ENCODE peak calls at places on chromosomes 3 and 15, in nine cellular contexts. Q is nephron progenitor cell, V is NCI-H2029, X is tibial nerve, N is AG08396, I is RWPE1, D is COLO829, C is GM18507, U is left kidney. Z is an unnamed sample.

GRCh38 chr15:82699726-82700125 is 9.9 kb downstream of the AP3B2 start:
- DNase-seq in U (peak; percentile 91), D (no peak), N (no peak), C (no peak), X (no peak), V (no peak), Q (peak; percentile 76), I (no peak), Z (no peak)

GRCh38 chr15:48810414-48811324 is at the start of gene CEP152:
- DNase-seq in N (peak; percentile 93), U (peak; percentile 100), D (peak; percentile 73), I (peak; percentile 99), C (peak; percentile 86), V (peak; percentile 97), Q (peak; percentile 99), X (peak; percentile 91), Z (peak; percentile 98)

GRCh38 chr3:42801784-42802183 is 2.5 kb downstream of the HIGD1A start:
- DNase-seq in I (no peak), Q (no peak), X (no peak), D (no peak), U (no peak), N (no peak), V (no peak), C (no peak), Z (no peak)

GRCh38 chr3:57391767-57392166 is 99.3 kb upstream of the ASB14 start:
- DNase-seq in D (no peak), I (no peak), C (no peak), V (no peak), X (no peak), Q (no peak), U (no peak), N (no peak), Z (no peak)

GRCh38 chr3:100902572-100902971 is 90.6 kb downstream of the ABI3BP start:
- DNase-seq in X (no peak), N (peak; percentile 44), V (no peak), I (no peak), C (no peak), D (no peak), U (no peak), Q (no peak), Z (no peak)

GRCh38 chr3:58090351-58090750 is 82.1 kb downstream of the FLNB start:
- DNase-seq in C (no peak), U (no peak), V (no peak), D (no peak), Q (no peak), N (no peak), X (no peak), I (no peak), Z (no peak)

GRCh38 chr15:49876401-49877038 is 242.5 kb downstream of the ATP8B4 start:
- DNase-seq in C (no peak), U (no peak), X (no peak), N (no peak), V (no peak), Q (no peak), D (peak; percentile 7), I (no peak), Z (no peak)

GRCh38 chr15:87740655-87741344 is 515.7 kb downstream of the NTRK3 start:
- DNase-seq in Q (no peak), D (no peak), U (no peak), X (no peak), C (no peak), V (no peak), I (no peak), N (no peak), Z (no peak)

GRCh38 chr15:92121047-92121446 is 267.5 kb downstream of the SLCO3A1 start:
- DNase-seq in U (no peak), X (no peak), V (peak; percentile 9), Q (no peak), D (no peak), C (no peak), I (no peak), N (no peak), Z (no peak)

GRCh38 chr3:159765025-159765859 is 223.4 kb upstream of the IL12A start:
- DNase-seq in Q (peak; percentile 63), X (peak; percentile 41), D (peak; percentile 99), N (peak; percentile 91), U (peak; percentile 83), V (no peak), I (peak; percentile 93), C (no peak), Z (no peak)

GRCh38 chr15:74274485-74275038 is 38.4 kb downstream of the CCDC33 start:
- DNase-seq in C (no peak), I (no peak), Q (no peak), U (no peak), X (no peak), N (no peak), D (no peak), V (peak; percentile 11), Z (no peak)

GRCh38 chr3:13844911-13845310 is 35.0 kb downstream of the WNT7A start:
- DNase-seq in I (no peak), N (no peak), C (no peak), X (no peak), D (no peak), Q (no peak), U (no peak), V (no peak), Z (no peak)

GRCh38 chr15:49361370-49361769 is 61.7 kb upstream of the FGF7 start:
- DNase-seq in X (no peak), U (no peak), V (no peak), I (no peak), N (no peak), D (no peak), C (no peak), Q (no peak), Z (no peak)

GRCh38 chr3:190385835-190386688 is 1.9 kb upstream of the CLDN16 start:
- DNase-seq in C (no peak), D (peak; percentile 92), X (peak; percentile 24), N (peak; percentile 60), V (no peak), U (no peak), I (peak; percentile 90), Q (no peak), Z (no peak)

GRCh38 chr15:42146551-42147430 is 9.6 kb downstream of the PLA2G4F start:
- DNase-seq in X (no peak), N (no peak), Q (no peak), U (peak; percentile 66), D (no peak), V (no peak), I (no peak), C (no peak), Z (no peak)

GRCh38 chr3:47578691-47579632 is at the start of gene CSPG5:
- DNase-seq in I (no peak), C (peak; percentile 14), U (peak; percentile 59), Q (peak; percentile 73), N (peak; percentile 71), V (peak; percentile 18), D (no peak), X (no peak), Z (no peak)

GRCh38 chr3:183253364-183253960 is 409 bp downstream of the B3GNT5 start:
- DNase-seq in V (peak; percentile 41), Q (peak; percentile 56), U (peak; percentile 84), C (no peak), I (no peak), D (no peak), N (peak; percentile 54), X (peak; percentile 48), Z (no peak)

GRCh38 chr3:122984007-122984406 is 43.6 kb downstream of the SEMA5B start:
- DNase-seq in V (no peak), C (no peak), N (no peak), Q (no peak), D (no peak), X (no peak), I (no peak), U (no peak), Z (no peak)

GRCh38 chr3:100577382-100578008 is 31.9 kb upstream of the ADGRG7 start:
- DNase-seq in I (no peak), X (no peak), Q (no peak), U (no peak), D (no peak), N (no peak), V (no peak), C (no peak), Z (no peak)

GRCh38 chr3:135141092-135141491 is 346.0 kb downstream of the EPHB1 start:
- DNase-seq in N (no peak), Q (no peak), U (no peak), C (no peak), V (no peak), X (no peak), D (no peak), I (no peak), Z (no peak)

GRCh38 chr15:77417642-77418041 is 2.3 kb downstream of the PEAK1 start:
- DNase-seq in U (no peak), C (no peak), X (no peak), N (no peak), V (no peak), Q (no peak), I (no peak), D (no peak), Z (no peak)

GRCh38 chr3:127865941-127866340 is 43.6 kb upstream of the MGLL start:
- DNase-seq in X (no peak), I (peak; percentile 25), D (peak; percentile 42), N (peak; percentile 32), C (no peak), Q (no peak), U (no peak), V (no peak), Z (no peak)

GRCh38 chr15:76162050-76162425 is 102.3 kb downstream of the TMEM266 start:
- DNase-seq in C (no peak), X (no peak), D (no peak), N (no peak), U (peak; percentile 68), V (no peak), I (no peak), Q (peak; percentile 25), Z (no peak)

GRCh38 chr3:150787741-150788370 is 24.9 kb upstream of the SIAH2 start:
- DNase-seq in V (peak; percentile 60), N (peak; percentile 73), Q (peak; percentile 92), D (peak; percentile 50), I (peak; percentile 49), C (no peak), X (peak; percentile 91), U (peak; percentile 87), Z (no peak)

GRCh38 chr15:57640935-57641682 is 49.4 kb downstream of the MYZAP start:
- DNase-seq in N (peak; percentile 26), D (peak; percentile 36), Q (peak; percentile 30), C (no peak), V (no peak), I (peak; percentile 71), X (no peak), U (peak; percentile 78), Z (no peak)

GRCh38 chr3:59593380-59593779 is 543.6 kb upstream of the CFAP20DC start:
- DNase-seq in Q (no peak), N (no peak), V (no peak), C (no peak), I (no peak), U (no peak), X (no peak), D (no peak), Z (no peak)

GRCh38 chr3:110968076-110968475 is 103.5 kb upstream of the NECTIN3 start:
- DNase-seq in Q (no peak), C (no peak), U (no peak), D (peak; percentile 22), N (no peak), X (no peak), I (no peak), V (no peak), Z (no peak)

GRCh38 chr3:113140876-113141275 is 70.5 kb upstream of the BOC start:
- DNase-seq in Q (no peak), X (no peak), C (no peak), D (no peak), I (no peak), N (no peak), V (no peak), U (no peak), Z (no peak)

GRCh38 chr3:66729685-66730393 is 229.0 kb upstream of the LRIG1 start:
- DNase-seq in U (no peak), I (no peak), Q (no peak), N (no peak), V (no peak), X (no peak), C (no peak), D (no peak), Z (no peak)

GRCh38 chr15:48190932-48191573 is 412 bp upstream of the CTXN2 start:
- DNase-seq in N (peak; percentile 53), D (peak; percentile 13), U (peak; percentile 96), X (peak; percentile 64), Q (peak; percentile 97), I (peak; percentile 40), C (no peak), V (peak; percentile 4), Z (no peak)

GRCh38 chr15:91320106-91320505 is 220.0 kb downstream of the SV2B start:
- DNase-seq in X (no peak), N (no peak), I (no peak), V (no peak), D (no peak), U (no peak), C (no peak), Q (no peak), Z (no peak)